ENCODE peak calls at places on chromosomes 4 and X, in seven cellular contexts. E is IMR-90, B is heart left ventricle, K is upper lobe of left lung, W is gastrocnemius medialis, P is HepG2, L is K562. X is an unnamed sample.

GRCh38 chr4:88809561-88810219 is 112.1 kb upstream of the NAP1L5 start:
- ATAC-seq in L (no peak), K (peak; percentile 44), W (no peak), E (no peak), B (peak; percentile 44), P (peak; percentile 69), X (no peak)

GRCh38 chr4:23923840-23924239 is 34.0 kb upstream of the PPARGC1A start:
- ATAC-seq in W (peak; percentile 60), P (peak; percentile 90), L (no peak), B (peak; percentile 31), K (no peak), E (no peak), X (no peak)

GRCh38 chr4:174746710-174747109 is 82.3 kb downstream of the GLRA3 start:
- ATAC-seq in K (no peak), P (no peak), L (no peak), B (no peak), E (no peak), W (no peak), X (no peak)

GRCh38 chr4:88275516-88275915 is 8.8 kb downstream of the PPM1K start:
- ATAC-seq in E (no peak), K (peak; percentile 65), B (peak; percentile 20), P (no peak), L (no peak), W (no peak), X (no peak)

GRCh38 chr4:4524364-4524763 is 17.5 kb downstream of the STX18 start:
- ATAC-seq in L (peak; percentile 84), K (peak; percentile 19), B (no peak), P (peak; percentile 67), W (no peak), E (peak; percentile 24), X (no peak)

GRCh38 chr4:8473198-8473919 is 32.8 kb downstream of the TRMT44 start:
- ATAC-seq in P (no peak), L (no peak), E (no peak), B (no peak), W (no peak), K (peak; percentile 20), X (peak; percentile 6)

GRCh38 chr4:14115106-14115505 is 487.6 kb upstream of the BOD1L1 start:
- ATAC-seq in W (no peak), L (no peak), E (no peak), P (no peak), K (no peak), B (no peak), X (no peak)

GRCh38 chrX:21757960-21758359 is at the start of gene SMPX:
- ATAC-seq in E (no peak), W (peak; percentile 77), K (no peak), L (no peak), B (peak; percentile 91), P (no peak), X (no peak)

GRCh38 chr4:5082381-5082780 is 31.1 kb downstream of the STK32B start:
- ATAC-seq in B (no peak), L (no peak), E (no peak), P (no peak), K (no peak), W (no peak), X (no peak)

GRCh38 chr4:127549521-127549920 is 83.2 kb upstream of the INTU start:
- ATAC-seq in E (peak; percentile 17), W (no peak), B (no peak), L (no peak), P (no peak), K (no peak), X (no peak)

GRCh38 chr4:74023709-74024108 is 14.8 kb downstream of the CXCL3 start:
- ATAC-seq in L (no peak), P (no peak), E (no peak), B (no peak), W (no peak), K (no peak), X (no peak)

GRCh38 chr4:22003878-22004277 is 55.3 kb upstream of the KCNIP4 start:
- ATAC-seq in P (no peak), B (no peak), L (no peak), W (no peak), K (no peak), E (no peak), X (no peak)

GRCh38 chr4:54226399-54227260 is 2.5 kb upstream of the PDGFRA start:
- ATAC-seq in W (peak; percentile 38), B (peak; percentile 62), L (no peak), K (peak; percentile 69), P (no peak), E (peak; percentile 66), X (peak; percentile 60)

GRCh38 chr4:1763550-1764080 is 29.5 kb upstream of the FGFR3 start:
- ATAC-seq in W (no peak), L (peak; percentile 83), P (peak; percentile 14), E (peak; percentile 71), K (peak; percentile 52), B (peak; percentile 18), X (peak; percentile 44)

GRCh38 chrX:68684291-68684918 is 36.9 kb downstream of the STARD8 start:
- ATAC-seq in K (peak; percentile 71), W (peak; percentile 39), L (peak; percentile 32), P (no peak), B (peak; percentile 85), E (no peak), X (peak; percentile 51)

GRCh38 chr4:52507774-52508173 is 151.3 kb downstream of the USP46 start:
- ATAC-seq in E (no peak), W (no peak), L (no peak), K (no peak), B (peak; percentile 76), P (no peak), X (no peak)

GRCh38 chr4:47831026-47831689 is 6.7 kb downstream of the CORIN start:
- ATAC-seq in P (no peak), W (peak; percentile 82), E (no peak), B (peak; percentile 24), L (no peak), K (no peak), X (no peak)

GRCh38 chrX:104183685-104184084 is 17.4 kb downstream of the FAM199X start:
- ATAC-seq in K (no peak), L (no peak), B (no peak), P (no peak), W (no peak), E (no peak), X (no peak)

GRCh38 chr4:121219222-121219621 is 55.1 kb upstream of the TNIP3 start:
- ATAC-seq in B (no peak), P (no peak), E (peak; percentile 66), L (no peak), K (no peak), W (no peak), X (no peak)

GRCh38 chr4:52199574-52200338 is 148.7 kb downstream of the SPATA18 start:
- ATAC-seq in P (no peak), B (no peak), K (no peak), L (no peak), E (no peak), W (no peak), X (no peak)

GRCh38 chr4:148693913-148694649 is 251.9 kb upstream of the NR3C2 start:
- ATAC-seq in B (no peak), E (no peak), P (no peak), L (no peak), K (no peak), W (no peak), X (no peak)

GRCh38 chr4:15352508-15352907 is 75.3 kb upstream of the C1QTNF7 start:
- ATAC-seq in L (no peak), K (no peak), B (peak; percentile 56), W (peak; percentile 36), P (no peak), E (peak; percentile 50), X (peak; percentile 82)

GRCh38 chr4:95949808-95950207 is 109.9 kb downstream of the PDHA2 start:
- ATAC-seq in B (no peak), P (no peak), W (no peak), L (no peak), E (no peak), K (no peak), X (no peak)

DNA sequence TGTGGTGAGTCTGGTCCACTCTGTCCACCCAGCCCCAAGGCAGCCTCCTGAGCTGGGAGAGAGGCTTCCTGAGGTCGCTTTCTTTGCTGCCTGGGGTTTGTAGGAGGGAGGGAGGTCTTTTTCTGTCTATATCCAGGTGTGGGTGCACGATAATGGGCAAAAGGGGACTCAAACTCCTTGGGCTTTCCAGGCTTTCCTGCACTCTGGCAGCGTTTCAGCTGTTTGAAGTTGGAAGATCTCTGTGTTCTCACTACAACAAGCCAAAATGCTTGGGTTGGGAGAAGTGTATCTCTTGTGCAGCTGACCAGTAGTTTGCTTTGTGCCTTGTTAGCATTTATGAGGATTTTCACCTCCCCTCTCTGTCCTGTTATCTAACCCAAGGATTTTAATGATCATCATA is 126.3 kb downstream of the REPS2 start:
- ATAC-seq in E (no peak), B (no peak), W (no peak), P (no peak), K (no peak), L (no peak), X (no peak)
- TF ChIP-seq POLR2A in E (no peak), B (no peak), W (no peak), P (no peak), K (no peak), L (no peak), X (no peak)

GRCh38 chrX:24651783-24652182 is 4.6 kb upstream of the PCYT1B start:
- ATAC-seq in P (peak; percentile 90), K (no peak), E (no peak), B (no peak), L (no peak), W (no peak), X (no peak)

GRCh38 chrX:24647257-24648058 is at the start of gene PCYT1B:
- ATAC-seq in B (peak; percentile 98), L (peak; percentile 99), E (peak; percentile 100), K (peak; percentile 96), W (peak; percentile 53), P (no peak), X (peak; percentile 88)

GRCh38 chrX:24643116-24643515 is 4.0 kb downstream of the PCYT1B start:
- ATAC-seq in E (no peak), L (peak; percentile 68), K (no peak), P (no peak), W (no peak), B (no peak), X (no peak)

DNA sequence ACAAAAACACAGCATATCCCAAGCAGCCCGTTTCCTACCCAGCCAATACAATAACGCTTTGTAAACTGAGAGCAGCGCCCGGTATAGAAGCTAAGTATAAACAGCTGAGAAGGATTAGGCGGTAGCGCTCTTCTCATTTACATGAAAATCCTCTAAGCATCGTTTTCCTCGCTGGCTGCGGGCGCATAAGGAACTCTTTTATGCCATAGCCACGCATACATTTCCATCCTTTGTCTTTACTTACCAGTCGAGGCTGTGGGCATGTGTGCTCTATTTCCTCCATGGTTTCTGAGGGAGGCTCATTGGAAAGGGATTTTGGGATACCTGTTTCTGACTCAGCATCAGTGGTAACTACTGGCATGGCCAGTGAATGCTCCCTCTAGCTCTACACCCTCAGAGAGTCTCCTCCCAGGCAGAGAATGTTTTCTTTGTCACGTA is 383 bp downstream of the PCYT1B start:
- ATAC-seq in B (peak; percentile 43), E (peak; percentile 50), K (peak; percentile 26), W (no peak), L (peak; percentile 13), P (no peak), X (peak; percentile 28)
- H3K27ac ChIP-seq in B (no peak overlapping the region), E (no peak overlapping the region), K (no peak overlapping the region), W (no peak overlapping the region), L (no peak overlapping the region), P (no peak overlapping the region), X (no peak overlapping the region)

GRCh38 chr4:155408796-155409195 is 32.0 kb upstream of the MAP9 start:
- ATAC-seq in P (no peak), E (no peak), K (no peak), B (no peak), L (no peak), W (no peak), X (no peak)
- H3K27me3 ChIP-seq in P (no peaks in the 10 kb centered on the region), E (no peaks in the 10 kb centered on the region), K (no peaks in the 10 kb centered on the region), B (no peaks in the 10 kb centered on the region), L (no peaks in the 10 kb centered on the region), W (no peaks in the 10 kb centered on the region), X (no peaks in the 10 kb centered on the region)

GRCh38 chr4:105146286-105147219 is at the start of gene TET2:
- ATAC-seq in E (peak; percentile 88), L (peak; percentile 88), W (peak; percentile 75), B (peak; percentile 95), P (peak; percentile 94), K (peak; percentile 93), X (peak; percentile 86)
- TF ChIP-seq POLR2A in E (peak; percentile 82), L (peak; percentile 76), W (peak; percentile 77), B (no peak), P (peak; percentile 72), K (peak; percentile 72), X (peak; percentile 67)

X was measured in gastroesophageal sphincter.